ENCODE peak calls at places on chromosomes 6 and 20, in four cellular contexts. W is activated CD8-positive, alpha-beta memory T cell treated with anti-CD3 and anti-CD28 coated beads, Interleukin-2, amount 10 ng/mL, durations not matched to agents 7 days and 5 days; O is brain microvascular endothelial cell; G is nucleus accumbens. Z is an unnamed sample.
A peak's percentile ranks its signal among the peaks of the same experiment; 100 is the strongest.

GRCh38 chr6:116564921-116565872 is 6.1 kb upstream of the RWDD1 start:
- DNase-seq in W (no peak), O (no peak), G (peak; percentile 23), Z (no peak)

GRCh38 chr6:166143011-166143410 is 24.6 kb downstream of the TBXT start:
- DNase-seq in W (no peak), O (peak; percentile 9), G (no peak), Z (no peak)

GRCh38 chr6:121733216-121733615 is 297.8 kb downstream of the GJA1 start:
- DNase-seq in W (no peak), O (no peak), G (no peak), Z (no peak)

GRCh38 chr20:50837532-50838321 is 42.9 kb downstream of the BCAS4 start:
- DNase-seq in W (peak; percentile 86), O (peak; percentile 46), G (no peak), Z (peak; percentile 46)

GRCh38 chr6:42805297-42805861 is 23.5 kb downstream of the BICRAL start:
- DNase-seq in W (no peak), O (no peak), G (no peak), Z (no peak)

GRCh38 chr6:73079611-73079955 is 145.7 kb downstream of the KHDC1L start:
- DNase-seq in W (no peak), O (peak; percentile 36), G (no peak), Z (no peak)

GRCh38 chr20:44896583-44896982 is 11.1 kb downstream of the YWHAB start:
- DNase-seq in W (no peak), O (no peak), G (no peak), Z (no peak)

GRCh38 chr6:138162104-138162946 is 586 bp downstream of the ARFGEF3 start:
- DNase-seq in W (no peak), O (no peak), G (peak; percentile 25), Z (no peak)

GRCh38 chr20:48687097-48687800 is 140.6 kb downstream of the PREX1 start:
- DNase-seq in W (no peak), O (no peak), G (no peak), Z (no peak)

GRCh38 chr6:132768051-132768517 is 10.4 kb upstream of the VNN2 start:
- DNase-seq in W (peak; percentile 60), O (no peak), G (no peak), Z (peak; percentile 54)

GRCh38 chr6:85353012-85353411 is 96.9 kb upstream of the NT5E start:
- DNase-seq in W (no peak), O (no peak), G (no peak), Z (no peak)

GRCh38 chr6:148435386-148435785 is 92.7 kb downstream of the SASH1 start:
- DNase-seq in W (no peak), O (no peak), G (no peak), Z (no peak)

GRCh38 chr6:36052092-36052491 is 24.5 kb downstream of the MAPK14 start:
- DNase-seq in W (no peak), O (no peak), G (no peak), Z (no peak)

GRCh38 chr6:44699851-44700250 is 312.3 kb downstream of the CDC5L start:
- DNase-seq in W (no peak), O (no peak), G (no peak), Z (no peak)

GRCh38 chr6:113944701-113945100 is 26.2 kb downstream of the HDAC2 start:
- DNase-seq in W (no peak), O (peak; percentile 31), G (no peak), Z (no peak)

GRCh38 chr6:111971866-111972532 is 81.9 kb upstream of the CCN6 start:
- DNase-seq in W (no peak), O (no peak), G (no peak), Z (no peak)

GRCh38 chr6:163310096-163310972 is 104.2 kb upstream of the QKI start:
- DNase-seq in W (no peak), O (no peak), G (no peak), Z (no peak)

GRCh38 chr6:74068945-74069570 is 373.1 kb downstream of the CD109 start:
- DNase-seq in W (no peak), O (peak; percentile 54), G (no peak), Z (no peak)

GRCh38 chr6:12324741-12325140 is 34.6 kb downstream of the EDN1 start:
- DNase-seq in W (no peak), O (no peak), G (no peak), Z (no peak)

GRCh38 chr6:101722991-101723579 is 329.6 kb downstream of the GRIK2 start:
- DNase-seq in W (no peak), O (peak; percentile 69), G (no peak), Z (no peak)

GRCh38 chr6:22651731-22652130 is 82.4 kb downstream of the HDGFL1 start:
- DNase-seq in W (no peak), O (no peak), G (no peak), Z (no peak)

GRCh38 chr20:41738584-41739193 is 120.5 kb upstream of the CHD6 start:
- DNase-seq in W (peak; percentile 59), O (peak; percentile 47), G (peak; percentile 64), Z (peak; percentile 55)

GRCh38 chr6:139577124-139577800 is 202.8 kb upstream of the CITED2 start:
- DNase-seq in W (no peak), O (no peak), G (no peak), Z (no peak)

GRCh38 chr20:45407067-45407745 is 883 bp upstream of the DBNDD2 start:
- DNase-seq in W (no peak), O (peak; percentile 43), G (peak; percentile 65), Z (no peak)

GRCh38 chr6:114228675-114229074 is 114.1 kb downstream of the HS3ST5 start:
- DNase-seq in W (no peak), O (no peak), G (no peak), Z (no peak)

GRCh38 chr6:116667620-116668019 is 946 bp downstream of the ZUP1 start:
- DNase-seq in W (no peak), O (no peak), G (no peak), Z (no peak)

GRCh38 chr6:122755901-122756300 is 23.6 kb upstream of the FABP7 start:
- DNase-seq in W (no peak), O (no peak), G (no peak), Z (no peak)

GRCh38 chr6:73176057-73176456 is 49.2 kb downstream of the KHDC1L start:
- DNase-seq in W (no peak), O (no peak), G (peak; percentile 9), Z (no peak)

GRCh38 chr6:41073968-41074691 is 1.4 kb downstream of the NFYA start:
- DNase-seq in W (no peak), O (peak; percentile 3), G (no peak), Z (no peak)

GRCh38 chr6:80541186-80541585 is 434.7 kb downstream of the BCKDHB start:
- DNase-seq in W (peak; percentile 44), O (peak; percentile 61), G (peak; percentile 27), Z (no peak)

GRCh38 chr6:142313284-142313683 is 11.5 kb downstream of the ADGRG6 start:
- DNase-seq in W (no peak), O (peak; percentile 65), G (no peak), Z (no peak)

GRCh38 chr6:84836366-84836765 is 72.0 kb upstream of the TBX18 start:
- DNase-seq in W (no peak), O (no peak), G (no peak), Z (no peak)

GRCh38 chr6:75201901-75202672 is 3.8 kb downstream of the COL12A1 start:
- DNase-seq in W (no peak), O (peak; percentile 5), G (no peak), Z (no peak)

GRCh38 chr20:43949248-43949647 is 34.6 kb downstream of the TOX2 start:
- DNase-seq in W (no peak), O (no peak), G (no peak), Z (no peak)

GRCh38 chr6:129497591-129498555 is 212.1 kb downstream of the ARHGAP18 start:
- DNase-seq in W (no peak), O (no peak), G (no peak), Z (no peak)

GRCh38 chr6:35449287-35449881 is 2.8 kb upstream of the FANCE start:
- DNase-seq in W (peak; percentile 58), O (no peak), G (no peak), Z (peak; percentile 61)